ENCODE peak calls at places on chromosomes 5 and 9, in four cellular contexts. One of them, this sample, is unnamed.

GRCh38 chr9:120698766-120699165 is 15.5 kb downstream of the MEGF9 start:
- DNase-seq in cardiac muscle cell: no peak
- DNase-seq in adrenal gland: no peak
- DNase-seq in choroid plexus epithelial cell: peak
- DNase-seq in this sample: no peak

GRCh38 chr5:81426347-81426746 is 32.4 kb upstream of the ACOT12 start:
- DNase-seq in cardiac muscle cell: no peak
- DNase-seq in adrenal gland: no peak
- DNase-seq in choroid plexus epithelial cell: no peak
- DNase-seq in this sample: no peak

GRCh38 chr5:95029569-95030366 is 255.1 kb downstream of the MCTP1 start:
- DNase-seq in cardiac muscle cell: no peak
- DNase-seq in adrenal gland: no peak
- DNase-seq in choroid plexus epithelial cell: no peak
- DNase-seq in this sample: no peak

GRCh38 chr9:77876091-77876490 is 155.5 kb downstream of the GNAQ start:
- DNase-seq in cardiac muscle cell: peak
- DNase-seq in adrenal gland: peak
- DNase-seq in choroid plexus epithelial cell: peak
- DNase-seq in this sample: peak

GRCh38 chr5:1764606-1764960 is 35.1 kb downstream of the MRPL36 start:
- DNase-seq in cardiac muscle cell: no peak
- DNase-seq in adrenal gland: no peak
- DNase-seq in choroid plexus epithelial cell: no peak
- DNase-seq in this sample: peak

GRCh38 chr5:1765141-1765879 is 34.3 kb downstream of the MRPL36 start:
- DNase-seq in cardiac muscle cell: no peak
- DNase-seq in adrenal gland: no peak
- DNase-seq in choroid plexus epithelial cell: peak
- DNase-seq in this sample: no peak

GRCh38 chr5:41213340-41213739 is at the start of gene C6:
- DNase-seq in cardiac muscle cell: no peak
- DNase-seq in adrenal gland: no peak
- DNase-seq in choroid plexus epithelial cell: peak
- DNase-seq in this sample: no peak

GRCh38 chr5:2742921-2743679 is 8.4 kb downstream of the IRX2 start:
- DNase-seq in cardiac muscle cell: no peak
- DNase-seq in adrenal gland: peak
- DNase-seq in choroid plexus epithelial cell: no peak
- DNase-seq in this sample: no peak

GRCh38 chr5:87243161-87243877 is 24.4 kb upstream of the RASA1 start:
- DNase-seq in cardiac muscle cell: no peak
- DNase-seq in adrenal gland: no peak
- DNase-seq in choroid plexus epithelial cell: peak
- DNase-seq in this sample: no peak

GRCh38 chr5:42495908-42496307 is 72.7 kb downstream of the GHR start:
- DNase-seq in cardiac muscle cell: peak
- DNase-seq in adrenal gland: peak
- DNase-seq in choroid plexus epithelial cell: peak
- DNase-seq in this sample: no peak

GRCh38 chr5:91641730-91642350 is 258.7 kb upstream of the ARRDC3 start:
- DNase-seq in cardiac muscle cell: peak
- DNase-seq in adrenal gland: no peak
- DNase-seq in choroid plexus epithelial cell: peak
- DNase-seq in this sample: no peak

GRCh38 chr9:124795881-124796415 is 19.0 kb downstream of the OLFML2A start:
- DNase-seq in cardiac muscle cell: no peak
- DNase-seq in adrenal gland: peak
- DNase-seq in choroid plexus epithelial cell: peak
- DNase-seq in this sample: peak

GRCh38 chr9:126149661-126150060 is 177.0 kb upstream of the MVB12B start:
- DNase-seq in cardiac muscle cell: no peak
- DNase-seq in adrenal gland: peak
- DNase-seq in choroid plexus epithelial cell: no peak
- DNase-seq in this sample: no peak

GRCh38 chr9:93114169-93114983 is 18.4 kb downstream of the CARD19 start:
- DNase-seq in cardiac muscle cell: no peak
- DNase-seq in adrenal gland: peak
- DNase-seq in choroid plexus epithelial cell: no peak
- DNase-seq in this sample: no peak

GRCh38 chr5:59724482-59725392 is 168.8 kb downstream of the PDE4D start:
- DNase-seq in cardiac muscle cell: peak
- DNase-seq in adrenal gland: no peak
- DNase-seq in choroid plexus epithelial cell: peak
- DNase-seq in this sample: no peak

GRCh38 chr5:149831492-149831891 is 101.4 kb downstream of the PPARGC1B start:
- DNase-seq in cardiac muscle cell: no peak
- DNase-seq in adrenal gland: no peak
- DNase-seq in choroid plexus epithelial cell: peak
- DNase-seq in this sample: no peak

GRCh38 chr5:80483636-80484232 is 4.2 kb upstream of the FAM151B start:
- DNase-seq in cardiac muscle cell: no peak
- DNase-seq in adrenal gland: no peak
- DNase-seq in choroid plexus epithelial cell: no peak
- DNase-seq in this sample: no peak

GRCh38 chr5:1830571-1831228 is 29.5 kb downstream of the NDUFS6 start:
- DNase-seq in cardiac muscle cell: no peak
- DNase-seq in adrenal gland: no peak
- DNase-seq in choroid plexus epithelial cell: no peak
- DNase-seq in this sample: no peak

GRCh38 chr5:79235222-79235577 is 731 bp upstream of the JMY start:
- DNase-seq in cardiac muscle cell: no peak
- DNase-seq in adrenal gland: no peak
- DNase-seq in choroid plexus epithelial cell: peak
- DNase-seq in this sample: no peak

GRCh38 chr9:19173598-19174125 is 46.4 kb upstream of the PLIN2 start:
- DNase-seq in cardiac muscle cell: no peak
- DNase-seq in adrenal gland: no peak
- DNase-seq in choroid plexus epithelial cell: no peak
- DNase-seq in this sample: no peak

GRCh38 chr9:138100711-138101349 is 223.2 kb downstream of the CACNA1B start:
- DNase-seq in cardiac muscle cell: no peak
- DNase-seq in adrenal gland: peak
- DNase-seq in choroid plexus epithelial cell: no peak
- DNase-seq in this sample: no peak

GRCh38 chr5:75510417-75510835 is 1.0 kb downstream of the CERT1 start:
- DNase-seq in cardiac muscle cell: peak
- DNase-seq in adrenal gland: peak
- DNase-seq in choroid plexus epithelial cell: peak
- DNase-seq in this sample: no peak

GRCh38 chr5:132493241-132493640 is 2.7 kb upstream of the IRF1 start:
- DNase-seq in cardiac muscle cell: no peak
- DNase-seq in adrenal gland: peak
- DNase-seq in choroid plexus epithelial cell: no peak
- DNase-seq in this sample: peak

GRCh38 chr9:126482361-126483044 is 131.2 kb upstream of the LMX1B start:
- DNase-seq in cardiac muscle cell: peak
- DNase-seq in adrenal gland: peak
- DNase-seq in choroid plexus epithelial cell: peak
- DNase-seq in this sample: peak

GRCh38 chr9:134454386-134454978 is 128.2 kb downstream of the RXRA start:
- DNase-seq in cardiac muscle cell: no peak
- DNase-seq in adrenal gland: no peak
- DNase-seq in choroid plexus epithelial cell: no peak
- DNase-seq in this sample: peak

GRCh38 chr9:93258419-93258817 is 74.5 kb downstream of the WNK2 start:
- DNase-seq in cardiac muscle cell: no peak
- DNase-seq in adrenal gland: no peak
- DNase-seq in choroid plexus epithelial cell: no peak
- DNase-seq in this sample: no peak

GRCh38 chr5:69295088-69295754 is 37.4 kb downstream of the CCDC125 start:
- DNase-seq in cardiac muscle cell: no peak
- DNase-seq in adrenal gland: no peak
- DNase-seq in choroid plexus epithelial cell: peak
- DNase-seq in this sample: no peak

GRCh38 chr5:97088774-97089148 is 53.6 kb downstream of the LIX1 start:
- DNase-seq in cardiac muscle cell: no peak
- DNase-seq in adrenal gland: no peak
- DNase-seq in choroid plexus epithelial cell: no peak
- DNase-seq in this sample: no peak

GRCh38 chr5:178118345-178118744 is 5.0 kb downstream of the N4BP3 start:
- DNase-seq in cardiac muscle cell: no peak
- DNase-seq in adrenal gland: no peak
- DNase-seq in choroid plexus epithelial cell: no peak
- DNase-seq in this sample: peak

GRCh38 chr5:178115136-178115834 is 2.0 kb downstream of the N4BP3 start:
- DNase-seq in cardiac muscle cell: no peak
- DNase-seq in adrenal gland: no peak
- DNase-seq in choroid plexus epithelial cell: no peak
- DNase-seq in this sample: peak

GRCh38 chr5:178117911-178118310 is 4.6 kb downstream of the N4BP3 start:
- DNase-seq in cardiac muscle cell: no peak
- DNase-seq in adrenal gland: no peak
- DNase-seq in choroid plexus epithelial cell: no peak
- DNase-seq in this sample: no peak

GRCh38 chr5:178115835-178116405 is 2.6 kb downstream of the N4BP3 start:
- DNase-seq in cardiac muscle cell: no peak
- DNase-seq in adrenal gland: no peak
- DNase-seq in choroid plexus epithelial cell: no peak
- DNase-seq in this sample: no peak

DNA sequence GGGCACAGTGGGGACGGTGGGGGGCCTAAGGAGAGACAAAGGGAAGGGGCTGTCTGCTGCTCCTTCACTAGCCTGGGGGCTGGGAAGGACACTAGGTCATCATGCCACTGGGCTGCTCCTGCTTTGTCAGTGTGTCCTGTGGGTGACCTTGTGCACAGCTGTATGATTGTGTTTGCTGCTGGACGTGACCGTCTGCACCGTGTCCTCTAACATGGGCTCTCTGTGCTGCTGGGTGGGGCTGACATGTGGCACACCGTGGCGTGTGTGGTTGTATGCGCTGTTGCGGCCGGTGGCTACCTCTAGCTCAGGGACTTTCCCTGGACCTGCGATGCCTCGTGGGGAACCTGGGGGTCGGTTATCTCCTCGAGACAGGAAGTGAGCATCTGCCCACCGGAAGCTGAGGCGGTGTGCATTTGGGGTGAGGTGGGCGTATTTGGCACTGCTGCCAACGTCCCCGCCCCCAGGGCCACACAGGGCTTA is 3.1 kb downstream of the N4BP3 start:
- DNase-seq in cardiac muscle cell: peak
- DNase-seq in adrenal gland: no peak
- DNase-seq in choroid plexus epithelial cell: no peak
- DNase-seq in this sample: no peak
- H3K4me3 ChIP-seq in cardiac muscle cell: no peak
- H3K4me3 ChIP-seq in adrenal gland: no peak
- H3K4me3 ChIP-seq in choroid plexus epithelial cell: no peak
- H3K4me3 ChIP-seq in this sample: no peak

DNA sequence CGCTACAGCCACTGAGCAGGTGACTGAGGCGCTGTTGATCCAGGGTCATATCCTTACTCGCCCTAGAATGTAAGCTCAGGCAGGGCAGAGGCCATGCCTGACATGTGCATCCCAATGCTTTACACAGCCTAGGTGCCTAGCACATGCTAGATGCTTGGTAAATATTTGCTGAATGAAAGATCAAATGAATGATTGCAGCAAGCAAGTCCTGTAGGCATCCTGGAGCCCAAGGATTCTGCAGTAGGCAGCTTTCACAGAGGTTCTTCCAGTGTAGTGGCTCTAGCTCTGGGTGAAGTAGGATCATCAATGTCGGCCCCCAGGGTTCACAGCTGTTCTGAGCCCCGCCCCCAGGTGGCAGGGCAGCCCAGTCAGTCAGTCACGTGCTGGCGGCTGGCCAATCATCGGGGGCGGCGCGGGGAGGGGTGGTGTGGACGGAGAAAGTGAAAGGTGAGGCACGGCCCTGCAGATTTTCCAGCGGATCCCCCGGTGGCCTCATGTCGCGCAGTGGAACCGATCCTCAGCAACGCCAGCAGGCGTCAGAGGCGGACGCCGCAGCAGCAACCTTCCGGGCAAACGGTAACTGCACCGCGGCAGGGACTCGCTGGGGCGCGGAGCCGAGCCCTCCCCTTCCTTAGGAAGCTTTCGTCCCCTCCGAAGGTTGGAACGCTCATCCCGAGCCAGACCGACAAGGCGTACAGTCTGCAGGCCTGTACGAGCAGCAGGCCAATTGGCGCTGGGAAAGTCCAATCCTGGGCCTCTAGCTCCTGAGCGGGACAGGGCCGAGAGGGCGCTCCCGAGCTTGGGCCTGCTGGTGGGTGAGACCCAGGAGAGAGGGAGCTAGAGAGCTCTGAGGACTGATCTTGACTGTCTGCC is at the start of gene GALT:
- DNase-seq in cardiac muscle cell: peak
- DNase-seq in adrenal gland: peak
- DNase-seq in choroid plexus epithelial cell: peak
- DNase-seq in this sample: peak
- TF ChIP-seq CTCF in cardiac muscle cell: peak
- TF ChIP-seq CTCF in adrenal gland: peak
- TF ChIP-seq CTCF in choroid plexus epithelial cell: peak
- TF ChIP-seq CTCF in this sample: peak

GRCh38 chr5:113179156-113179555 is 202.6 kb downstream of the DCP2 start:
- DNase-seq in cardiac muscle cell: peak
- DNase-seq in adrenal gland: no peak
- DNase-seq in choroid plexus epithelial cell: no peak
- DNase-seq in this sample: no peak

GRCh38 chr5:113181409-113181808 is 204.8 kb downstream of the DCP2 start:
- DNase-seq in cardiac muscle cell: no peak
- DNase-seq in adrenal gland: no peak
- DNase-seq in choroid plexus epithelial cell: no peak
- DNase-seq in this sample: no peak

GRCh38 chr5:113183694-113184093 is 207.1 kb downstream of the DCP2 start:
- DNase-seq in cardiac muscle cell: no peak
- DNase-seq in adrenal gland: no peak
- DNase-seq in choroid plexus epithelial cell: no peak
- DNase-seq in this sample: no peak

GRCh38 chr5:113182658-113183344 is 206.2 kb downstream of the DCP2 start:
- DNase-seq in cardiac muscle cell: no peak
- DNase-seq in adrenal gland: no peak
- DNase-seq in choroid plexus epithelial cell: no peak
- DNase-seq in this sample: no peak

DNA sequence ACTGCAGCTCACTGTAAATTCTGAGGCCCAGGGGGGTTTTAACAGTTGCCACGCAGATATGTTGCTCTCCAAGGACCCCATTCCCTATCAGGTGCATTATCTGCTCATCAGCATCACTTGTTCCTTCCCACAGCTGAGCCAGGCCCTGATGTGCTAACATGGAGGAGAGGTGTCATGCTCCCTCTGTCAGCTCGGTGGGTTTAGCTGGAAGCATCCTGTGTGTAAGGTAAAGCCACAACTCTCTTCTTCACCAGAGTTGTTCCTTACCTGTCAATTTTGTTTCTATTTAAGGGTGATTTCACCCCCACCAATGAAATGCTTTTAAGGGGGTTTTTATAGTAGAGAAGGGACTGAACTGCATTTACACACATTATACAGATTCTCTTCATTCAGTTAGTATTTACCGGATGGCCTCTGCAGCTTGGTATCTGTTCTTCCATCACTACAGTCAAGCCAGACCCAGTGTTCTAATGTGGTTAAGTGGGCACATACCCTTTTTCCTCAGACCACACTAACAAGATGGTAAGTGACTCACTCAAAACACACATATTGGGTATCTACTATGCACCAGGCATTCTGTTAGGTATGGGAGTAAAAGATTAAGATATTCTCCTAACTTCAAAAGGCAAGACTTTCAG is 205.4 kb downstream of the DCP2 start:
- DNase-seq in cardiac muscle cell: no peak
- DNase-seq in adrenal gland: no peak
- DNase-seq in choroid plexus epithelial cell: no peak
- DNase-seq in this sample: no peak
- H3K4me3 ChIP-seq in cardiac muscle cell: no peak
- H3K4me3 ChIP-seq in adrenal gland: no peak
- H3K4me3 ChIP-seq in choroid plexus epithelial cell: no peak
- H3K4me3 ChIP-seq in this sample: no peak

GRCh38 chr5:102590467-102590866 is 91.7 kb upstream of the SLCO6A1 start:
- DNase-seq in cardiac muscle cell: no peak
- DNase-seq in adrenal gland: no peak
- DNase-seq in choroid plexus epithelial cell: no peak
- DNase-seq in this sample: no peak
- TF ChIP-seq CTCF in cardiac muscle cell: no peak
- TF ChIP-seq CTCF in adrenal gland: no peak
- TF ChIP-seq CTCF in choroid plexus epithelial cell: no peak
- TF ChIP-seq CTCF in this sample: no peak

This sample was measured in heart left ventricle.